ENCODE peak calls at places on chromosomes 4 and X, in seven cellular contexts. Q, C, W, I, J, U and A are unnamed samples. For H3K4me1, the result is how much of the 10 kb centered on the place peaks cover.

GRCh38 chr4:87978656-87979055 is 3.1 kb downstream of the SPP1 start:
- DNase-seq in Q (no peak), W (no peak), C (no peak), J (no peak), U (no peak), I (no peak), A (no peak)

GRCh38 chr4:73742776-73743175 is 2.4 kb downstream of the CXCL8 start:
- DNase-seq in U (no peak), C (no peak), J (no peak), Q (no peak), W (no peak), I (no peak), A (no peak)

GRCh38 chrX:69538321-69538876 is 34.3 kb downstream of the NALF2 start:
- DNase-seq in C (peak), W (peak), U (peak), Q (peak), I (peak), J (peak), A (peak)

GRCh38 chr4:93996895-93997294 is 168.3 kb downstream of the ATOH1 start:
- DNase-seq in Q (no peak), C (no peak), J (no peak), W (no peak), U (no peak), I (no peak), A (no peak)

GRCh38 chrX:2538016-2538415 is 37.2 kb upstream of the DHRSX start:
- DNase-seq in J (no peak), Q (no peak), U (no peak), I (no peak), C (no peak), W (no peak), A (no peak)

GRCh38 chr4:143270266-143270838 is 66.3 kb upstream of the GAB1 start:
- DNase-seq in Q (no peak), C (no peak), W (no peak), J (no peak), I (no peak), U (no peak), A (no peak)

GRCh38 chrX:115525486-115525885 is 35.5 kb upstream of the PLS3 start:
- DNase-seq in W (no peak), I (peak), Q (no peak), C (no peak), J (no peak), U (no peak), A (no peak)

GRCh38 chr4:131603705-131604104 is 1545.4 kb upstream of the PCDH10 start:
- DNase-seq in C (no peak), J (no peak), W (no peak), U (no peak), I (no peak), Q (no peak), A (no peak)

GRCh38 chr4:83644677-83645639 is 109.0 kb downstream of the GPAT3 start:
- DNase-seq in I (no peak), Q (peak), W (no peak), U (no peak), J (no peak), C (no peak), A (no peak)

GRCh38 chrX:8183281-8183680 is 12.2 kb upstream of the VCX2 start:
- DNase-seq in Q (no peak), C (no peak), I (no peak), U (no peak), W (no peak), J (no peak), A (no peak)

GRCh38 chrX:71618303-71618721 is at the start of gene CXCR3:
- DNase-seq in W (peak), Q (no peak), U (peak), J (no peak), C (no peak), I (peak), A (peak)

GRCh38 chr4:77956917-77957316 is 94.3 kb downstream of the MRPL1 start:
- DNase-seq in C (no peak), W (no peak), Q (no peak), U (no peak), I (no peak), J (no peak), A (no peak)

GRCh38 chr4:32148120-32148666 is 1428.0 kb downstream of the PCDH7 start:
- DNase-seq in C (no peak), U (no peak), I (no peak), Q (no peak), W (no peak), J (no peak), A (no peak)

GRCh38 chr4:160956875-160957274 is 1206.9 kb downstream of the FSTL5 start:
- DNase-seq in U (no peak), J (no peak), C (no peak), W (no peak), I (no peak), Q (no peak), A (no peak)

GRCh38 chr4:101171747-101172146 is 175.6 kb downstream of the PPP3CA start:
- DNase-seq in Q (no peak), U (no peak), I (no peak), C (no peak), J (no peak), W (no peak), A (no peak)

GRCh38 chr4:55396305-55397023 is 707 bp downstream of the TMEM165 start:
- DNase-seq in I (peak), Q (peak), C (no peak), J (peak), W (peak), U (peak), A (peak)

GRCh38 chrX:54449929-54450328 is 9.7 kb downstream of the TSR2 start:
- DNase-seq in Q (no peak), W (no peak), I (no peak), U (no peak), J (no peak), C (no peak), A (no peak)

GRCh38 chrX:54447461-54447860 is 7.3 kb downstream of the TSR2 start:
- DNase-seq in I (no peak), U (no peak), Q (peak), J (no peak), W (no peak), C (no peak), A (no peak)

GRCh38 chrX:54452920-54453319 is 12.7 kb downstream of the TSR2 start:
- DNase-seq in I (no peak), W (no peak), J (no peak), U (no peak), C (no peak), Q (peak), A (peak)
- TF ChIP-seq CTCF in I (no peak), W (no peak), J (no peak), U (no peak), C (no peak), Q (peak), A (no peak)

GRCh38 chr4:144712775-144713174 is 66.8 kb downstream of the HHIP start:
- DNase-seq in C (no peak), I (no peak), Q (no peak), J (no peak), W (no peak), U (no peak), A (no peak)
- H3K27ac ChIP-seq in C (no peak), I (no peak), Q (no peak), J (no peak), W (no peak), U (no peak), A (no peak)

DNA sequence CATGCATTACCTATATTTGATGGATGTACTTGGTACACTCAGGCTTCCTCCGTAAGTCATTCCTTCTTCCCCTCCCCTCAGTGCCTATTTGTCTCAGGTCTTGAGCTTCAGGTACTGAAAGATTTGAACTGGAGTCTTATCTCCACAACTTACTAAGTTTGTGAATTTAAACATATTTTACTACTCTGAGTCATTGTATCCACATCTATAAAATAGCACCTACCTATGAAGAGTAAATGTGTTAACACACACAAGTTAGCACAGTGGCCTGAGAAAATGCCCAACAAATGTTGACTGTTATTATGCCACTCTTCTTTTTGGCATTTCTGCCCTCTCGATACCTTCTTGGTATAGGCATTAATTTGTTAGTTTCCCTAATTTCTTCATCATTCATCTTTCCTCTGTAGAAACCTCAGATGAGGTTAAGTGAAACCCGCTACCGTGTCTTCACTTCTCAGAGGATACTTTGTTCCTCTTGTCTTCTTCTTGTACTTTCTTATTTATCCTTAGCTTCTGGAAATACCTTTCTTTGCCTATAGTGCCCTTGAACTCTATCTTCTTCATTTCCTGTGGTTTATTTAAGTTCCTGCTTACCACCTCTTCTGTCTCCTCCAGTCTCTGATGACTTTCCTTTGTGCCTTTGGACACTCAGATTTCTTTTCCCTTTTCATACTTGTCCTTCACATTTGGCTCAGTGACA is 159.5 kb upstream of the LEF1 start:
- DNase-seq in I (no peak), C (no peak), J (no peak), U (no peak), Q (no peak), W (no peak), A (no peak)
- H3K4me1 ChIP-seq in I (under half), C (under half), J (under half), U (under half), Q (under half), W (under half), A (under half)

DNA sequence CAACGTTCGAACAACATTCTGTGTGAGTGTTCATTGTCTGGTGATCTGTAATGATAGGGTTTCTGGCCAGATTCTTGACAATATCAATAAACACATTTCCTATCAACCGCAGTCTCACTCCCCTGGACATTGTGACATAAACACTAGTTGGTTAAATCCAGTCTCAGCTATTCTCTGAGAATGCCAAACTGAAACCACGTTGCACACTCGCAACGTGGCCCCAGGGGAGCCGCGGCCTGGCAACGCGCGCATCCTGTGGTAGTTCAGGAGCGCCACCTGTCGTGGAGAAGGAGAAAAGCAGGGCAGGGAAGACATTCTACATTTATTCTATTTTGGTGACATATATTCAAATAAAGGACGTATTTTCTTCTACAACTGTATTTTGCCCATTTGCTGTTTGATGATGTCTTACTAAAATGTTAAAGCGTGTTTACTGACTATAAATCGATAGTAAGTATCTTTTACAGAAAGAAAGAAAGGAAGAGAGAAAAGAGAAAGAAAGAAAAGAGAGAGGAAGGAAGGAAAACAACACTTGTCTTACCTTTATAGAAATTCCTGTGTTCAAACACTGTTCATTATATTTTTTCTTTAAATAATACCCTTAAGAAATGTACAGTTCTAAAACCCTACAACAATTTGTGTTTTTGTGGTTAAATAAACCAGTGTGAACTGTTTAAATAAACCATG is 738.3 kb upstream of the FRG1 start:
- DNase-seq in U (peak), Q (peak), J (peak), I (peak), C (peak), W (peak), A (peak)
- TF ChIP-seq CTCF in U (peak), Q (peak), J (peak), I (peak), C (peak), W (peak), A (peak)

GRCh38 chrX:21838937-21839333 is 482 bp upstream of the MBTPS2 start:
- DNase-seq in Q (no peak), I (no peak), C (no peak), U (no peak), J (no peak), W (no peak), A (no peak)
- H3K27ac ChIP-seq in Q (peak), I (peak), C (peak), U (peak), J (peak), W (peak), A (peak)

GRCh38 chrX:13094374-13094773 is 50.0 kb upstream of the FAM9C start:
- DNase-seq in J (no peak), I (no peak), U (no peak), C (no peak), W (no peak), Q (no peak), A (no peak)
- H3K4me1 ChIP-seq in J (under half), I (under half), U (under half), C (under half), W (under half), Q (under half), A (half or more)

DNA sequence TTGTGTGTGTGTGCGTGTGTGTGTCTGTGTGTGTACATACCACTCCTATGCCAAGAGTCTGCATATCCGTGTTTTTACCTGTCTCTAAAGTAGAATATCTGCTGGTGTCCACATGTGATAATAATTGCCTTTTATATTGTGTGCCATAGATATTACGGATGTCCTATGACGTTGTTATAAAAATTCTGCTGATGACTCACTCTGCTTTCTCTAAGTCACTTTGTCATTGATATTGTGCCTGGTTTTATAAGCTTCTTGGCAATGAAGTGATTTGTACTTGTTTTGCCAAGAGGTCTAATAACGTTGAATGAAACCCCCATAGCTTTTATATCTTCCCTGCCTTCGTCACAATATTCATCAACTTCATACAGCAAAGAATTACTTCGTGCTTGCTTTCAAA is 102.6 kb upstream of the C1GALT1C1 start:
- DNase-seq in C (no peak), U (no peak), W (no peak), I (no peak), J (no peak), Q (no peak), A (no peak)
- TF ChIP-seq CTCF in C (no peak), U (no peak), W (no peak), I (no peak), J (no peak), Q (no peak), A (no peak)

GRCh38 chrX:40094041-40094899 is 3.5 kb downstream of the BCOR start:
- DNase-seq in I (no peak), C (no peak), W (no peak), U (peak), Q (peak), J (peak), A (peak)

GRCh38 chrX:40092808-40093435 is 4.8 kb downstream of the BCOR start:
- DNase-seq in I (no peak), U (no peak), Q (no peak), C (no peak), W (no peak), J (no peak), A (no peak)

GRCh38 chrX:40094900-40095587 is 2.7 kb downstream of the BCOR start:
- DNase-seq in Q (no peak), C (no peak), W (no peak), U (no peak), J (no peak), I (no peak), A (no peak)

GRCh38 chrX:40091691-40092421 is 5.9 kb downstream of the BCOR start:
- DNase-seq in U (peak), Q (no peak), J (no peak), I (no peak), W (no peak), C (no peak), A (peak)

DNA sequence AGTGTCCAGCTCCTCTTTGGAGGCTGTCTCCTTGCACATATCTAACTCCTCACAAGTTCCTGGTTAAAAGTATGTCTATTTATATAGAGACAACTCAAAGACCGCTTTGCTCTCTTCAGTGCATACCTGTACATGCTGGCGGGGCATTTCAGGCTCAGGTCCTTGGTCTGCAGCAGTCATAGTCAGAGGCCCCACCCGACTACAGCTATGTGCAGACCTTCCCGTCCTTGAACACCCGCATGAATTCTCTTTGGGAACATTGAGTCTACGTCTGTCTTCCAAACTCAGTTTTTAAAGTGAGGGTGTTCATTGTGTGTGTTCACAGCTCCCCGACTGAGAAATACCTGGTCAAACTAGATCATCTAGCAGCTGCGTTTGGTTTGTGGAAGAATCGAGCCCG is 4.2 kb downstream of the BCOR start:
- DNase-seq in Q (no peak), U (no peak), J (no peak), C (no peak), I (no peak), W (no peak), A (peak)
- H3K27ac ChIP-seq in Q (no peak), U (no peak), J (no peak), C (no peak), I (no peak), W (no peak), A (no peak)

GRCh38 chrX:129760155-129760554 is 19.6 kb upstream of the SASH3 start:
- DNase-seq in I (no peak), J (peak), U (no peak), W (no peak), C (no peak), Q (no peak), A (peak)
- H3K4me1 ChIP-seq in I (under half), J (under half), U (under half), W (under half), C (under half), Q (under half), A (half or more)